ENCODE peak calls at places on chromosomes 12 and 14, in six cellular contexts. R, C, B, Q, P and G are unnamed samples.
A peak's percentile ranks its signal among the peaks of the same experiment; 100 is the strongest.

GRCh38 chr14:57692671-57693070 is 173.2 kb downstream of the SLC35F4 start:
- DNase-seq in R (peak; percentile 61), C (no peak), B (no peak), Q (peak; percentile 34), P (no peak), G (no peak)

GRCh38 chr12:16285586-16285985 is 8.1 kb upstream of the SLC15A5 start:
- DNase-seq in R (no peak), C (no peak), B (no peak), Q (no peak), P (no peak), G (no peak)

GRCh38 chr14:51396222-51396815 is 156.3 kb downstream of the TMX1 start:
- DNase-seq in R (no peak), C (peak; percentile 50), B (no peak), Q (peak; percentile 98), P (peak; percentile 10), G (peak; percentile 74)

GRCh38 chr14:101442451-101442850 is 118.8 kb upstream of the DIO3 start:
- DNase-seq in R (no peak), C (no peak), B (no peak), Q (no peak), P (no peak), G (peak; percentile 23)

GRCh38 chr12:91989143-91989542 is 156.5 kb downstream of the BTG1 start:
- DNase-seq in R (no peak), C (no peak), B (no peak), Q (no peak), P (no peak), G (no peak)

GRCh38 chr12:8665729-8666128 is 3.1 kb upstream of the MFAP5 start:
- DNase-seq in R (no peak), C (no peak), B (no peak), Q (no peak), P (no peak), G (no peak)

GRCh38 chr12:82593143-82593542 is 93.6 kb upstream of the TMTC2 start:
- DNase-seq in R (no peak), C (no peak), B (no peak), Q (no peak), P (no peak), G (no peak)

GRCh38 chr14:96501383-96501745 is 818 bp upstream of the PAPOLA start:
- DNase-seq in R (no peak), C (no peak), B (no peak), Q (no peak), P (no peak), G (peak; percentile 38)

GRCh38 chr12:67354966-67355365 is 85.8 kb downstream of the CAND1 start:
- DNase-seq in R (peak; percentile 55), C (no peak), B (no peak), Q (peak; percentile 8), P (no peak), G (no peak)

GRCh38 chr14:27077181-27077738 is 479.4 kb upstream of the NOVA1 start:
- DNase-seq in R (no peak), C (no peak), B (no peak), Q (no peak), P (no peak), G (no peak)

GRCh38 chr12:106054016-106054415 is 84.7 kb downstream of the NUAK1 start:
- DNase-seq in R (no peak), C (no peak), B (no peak), Q (no peak), P (no peak), G (no peak)

DNA sequence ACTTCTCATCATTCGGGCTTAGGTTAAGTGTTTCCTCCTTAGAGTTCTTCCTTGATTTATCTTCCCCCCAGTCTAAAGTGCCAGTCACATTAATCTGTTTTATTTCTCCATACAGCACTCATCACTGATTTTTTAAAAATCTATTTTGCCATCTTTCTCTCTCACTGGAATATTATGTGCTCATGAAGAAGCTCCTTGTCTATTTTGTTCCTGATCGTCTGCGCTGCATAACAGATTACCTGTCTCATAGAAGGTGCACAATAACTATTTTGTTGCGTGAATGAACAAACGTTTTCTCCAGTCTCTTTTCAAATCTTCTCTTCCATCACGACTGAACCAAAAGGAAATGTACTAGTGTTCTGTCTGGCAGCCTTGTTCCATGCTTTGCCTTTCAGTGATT is 2.7 kb downstream of the ERP29 start:
- DNase-seq in R (no peak), C (no peak), B (no peak), Q (no peak), P (no peak), G (no peak)
- H3K4me1 ChIP-seq in R (peaks cover 2% of the 10 kb centered on the region), C (peaks cover 29% of the 10 kb centered on the region), B (peaks cover 36% of the 10 kb centered on the region), Q (peaks cover 10% of the 10 kb centered on the region), P (peaks cover 19% of the 10 kb centered on the region), G (peaks cover 32% of the 10 kb centered on the region)

DNA sequence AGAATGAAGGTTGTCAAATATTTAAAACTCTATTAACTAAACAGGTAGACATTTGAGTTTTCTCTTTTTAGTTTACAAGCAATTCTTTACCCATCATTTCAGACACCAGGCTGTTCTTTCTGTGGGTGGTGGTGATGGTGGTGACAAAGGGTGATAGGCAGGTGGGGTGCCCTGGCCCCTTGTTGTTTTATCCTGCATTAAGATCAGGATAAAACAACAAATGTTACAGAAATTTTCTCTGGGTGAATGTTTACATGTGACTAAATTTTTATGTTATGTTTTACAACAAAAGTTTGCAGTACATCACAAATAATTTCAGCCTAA is 85.9 kb upstream of the MDM1 start:
- DNase-seq in R (no peak), C (no peak), B (no peak), Q (no peak), P (no peak), G (no peak)
- H3K4me1 ChIP-seq in R (no peaks in the 10 kb centered on the region), C (peaks cover 8% of the 10 kb centered on the region), B (peaks cover 6% of the 10 kb centered on the region), Q (peaks cover 17% of the 10 kb centered on the region), P (peaks cover 9% of the 10 kb centered on the region), G (peaks cover 37% of the 10 kb centered on the region)

GRCh38 chr14:95313246-95313645 is 6.5 kb downstream of the CLMN start:
- DNase-seq in R (no peak), C (no peak), B (no peak), Q (no peak), P (no peak), G (no peak)
- H3K4me1 ChIP-seq in R (no peaks in the 10 kb centered on the region), C (peaks cover 93% of the 10 kb centered on the region), B (peaks cover 26% of the 10 kb centered on the region), Q (no peaks in the 10 kb centered on the region), P (peaks cover 18% of the 10 kb centered on the region), G (peaks cover 12% of the 10 kb centered on the region)

DNA sequence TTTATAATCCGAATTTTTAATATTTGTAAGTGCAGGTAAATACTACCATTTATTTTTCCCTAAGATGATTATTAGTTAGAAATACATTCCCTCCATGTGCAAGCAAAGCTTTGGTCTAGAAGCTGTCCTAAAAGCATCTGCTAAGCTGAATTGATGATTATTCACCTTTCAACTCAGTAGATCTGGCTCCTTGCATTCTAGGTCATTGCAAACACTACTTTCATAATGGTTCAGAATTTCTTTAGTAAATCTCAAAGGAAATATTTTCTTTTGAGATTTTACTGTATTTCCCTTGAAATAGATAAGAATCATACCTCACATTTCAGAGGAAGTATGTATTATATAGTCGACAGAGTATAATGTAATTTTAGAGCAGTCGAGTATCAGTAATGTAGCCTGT is 2.4 kb downstream of the ETNK1 start:
- DNase-seq in R (no peak), C (no peak), B (no peak), Q (no peak), P (no peak), G (peak; percentile 9)
- H3K4me1 ChIP-seq in R (no peaks in the 10 kb centered on the region), C (peaks cover 31% of the 10 kb centered on the region), B (peaks cover 40% of the 10 kb centered on the region), Q (peaks cover 3% of the 10 kb centered on the region), P (peaks cover 30% of the 10 kb centered on the region), G (peaks cover 33% of the 10 kb centered on the region)

DNA sequence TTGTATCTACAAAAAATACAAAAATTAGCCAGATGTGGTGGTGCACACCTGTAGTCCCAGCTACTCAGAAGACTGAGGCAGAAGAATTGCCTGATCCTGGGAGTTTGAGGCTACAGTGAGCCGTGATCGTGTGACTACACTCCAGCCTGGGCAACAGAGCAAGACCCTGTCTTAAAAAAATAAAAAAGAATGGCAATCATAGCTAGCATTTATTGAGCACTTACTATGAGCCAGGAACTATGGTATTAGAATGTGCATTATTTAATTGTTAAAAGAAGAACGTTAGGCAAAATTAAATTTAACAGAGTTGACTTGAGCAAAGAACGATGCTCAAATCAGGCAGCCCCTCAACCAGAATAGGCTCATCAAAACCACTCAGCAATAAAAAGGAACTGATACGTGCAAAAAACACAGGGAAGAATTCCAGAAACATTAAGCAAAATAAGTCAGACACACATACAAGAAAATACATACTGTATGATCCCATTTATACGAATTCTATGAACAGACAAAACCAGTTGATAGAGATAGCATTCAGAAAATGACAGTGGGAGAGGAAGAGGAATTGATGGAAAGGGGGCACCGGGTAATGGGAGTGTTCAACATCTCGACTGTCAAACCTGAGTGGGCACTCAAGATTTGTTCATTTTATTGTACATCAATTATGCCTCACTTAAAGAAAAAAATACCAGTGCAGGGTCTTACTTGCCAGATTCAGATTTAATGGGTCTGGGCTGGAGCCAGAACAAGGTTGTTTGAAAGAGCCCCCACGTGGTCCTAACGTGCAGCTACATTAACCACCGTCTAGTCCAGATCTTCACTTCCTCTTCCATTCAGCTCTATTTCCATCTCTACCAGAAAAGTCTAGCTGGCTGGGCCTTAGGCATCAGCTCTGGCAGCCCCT is 8.0 kb downstream of the SCNN1A start:
- DNase-seq in R (no peak), C (no peak), B (peak; percentile 44), Q (peak; percentile 28), P (no peak), G (peak; percentile 88)
- H3K4me1 ChIP-seq in R (peaks cover 10% of the 10 kb centered on the region), C (peaks cover 34% of the 10 kb centered on the region), B (peaks cover 78% of the 10 kb centered on the region), Q (peaks cover 21% of the 10 kb centered on the region), P (no peaks in the 10 kb centered on the region), G (peaks cover 20% of the 10 kb centered on the region)

GRCh38 chr12:65720739-65721138 is 103.5 kb upstream of the HMGA2 start:
- DNase-seq in R (no peak), C (no peak), B (no peak), Q (no peak), P (no peak), G (no peak)
- H3K4me1 ChIP-seq in R (peaks cover 3% of the 10 kb centered on the region), C (no peaks in the 10 kb centered on the region), B (no peaks in the 10 kb centered on the region), Q (no peaks in the 10 kb centered on the region), P (no peaks in the 10 kb centered on the region), G (peaks cover 7% of the 10 kb centered on the region)